ENCODE peak calls at places on chromosomes 11 and 22, in four cellular contexts. One of them, this sample, is unnamed. For H3K9me3 and H3K4me1, the result is how much of the 10 kb centered on the place peaks cover.

GRCh38 chr11:72237112-72237931 is 6.7 kb downstream of the PHOX2A start:
- DNase-seq in stomach: no peak
- DNase-seq in prostate gland: no peak
- DNase-seq in neuronal stem cell: no peak
- DNase-seq in this sample: no peak

GRCh38 chr22:38860291-38861169 is 11.5 kb downstream of the CBX6 start:
- DNase-seq in stomach: no peak
- DNase-seq in prostate gland: no peak
- DNase-seq in neuronal stem cell: no peak
- DNase-seq in this sample: no peak

GRCh38 chr11:123308077-123308476 is 113.0 kb upstream of the CLMP start:
- DNase-seq in stomach: no peak
- DNase-seq in prostate gland: no peak
- DNase-seq in neuronal stem cell: no peak
- DNase-seq in this sample: no peak

GRCh38 chr22:45838257-45838891 is 138.6 kb downstream of the WNT7B start:
- DNase-seq in stomach: no peak
- DNase-seq in prostate gland: no peak
- DNase-seq in neuronal stem cell: no peak
- DNase-seq in this sample: no peak

GRCh38 chr11:125075900-125076317 is 12.8 kb downstream of the SLC37A2 start:
- DNase-seq in stomach: no peak
- DNase-seq in prostate gland: no peak
- DNase-seq in neuronal stem cell: no peak
- DNase-seq in this sample: no peak

GRCh38 chr11:70324354-70325115 is 54.0 kb downstream of the PPFIA1 start:
- DNase-seq in stomach: no peak
- DNase-seq in prostate gland: no peak
- DNase-seq in neuronal stem cell: peak
- DNase-seq in this sample: no peak

GRCh38 chr22:29032014-29032475 is 29.6 kb downstream of the C22orf31 start:
- DNase-seq in stomach: no peak
- DNase-seq in prostate gland: no peak
- DNase-seq in neuronal stem cell: no peak
- DNase-seq in this sample: no peak

GRCh38 chr11:87437133-87437843 is 399.6 kb downstream of the TMEM135 start:
- DNase-seq in stomach: no peak
- DNase-seq in prostate gland: no peak
- DNase-seq in neuronal stem cell: no peak
- DNase-seq in this sample: no peak

GRCh38 chr11:63837027-63837688 is 1.8 kb upstream of the MARK2 start:
- DNase-seq in stomach: peak
- DNase-seq in prostate gland: peak
- DNase-seq in neuronal stem cell: peak
- DNase-seq in this sample: peak

GRCh38 chr11:118883368-118884071 is at the start of gene CXCR5:
- DNase-seq in stomach: no peak
- DNase-seq in prostate gland: no peak
- DNase-seq in neuronal stem cell: no peak
- DNase-seq in this sample: no peak

GRCh38 chr22:49756201-49756600 is 71.5 kb downstream of the BRD1 start:
- DNase-seq in stomach: peak
- DNase-seq in prostate gland: no peak
- DNase-seq in neuronal stem cell: no peak
- DNase-seq in this sample: no peak

GRCh38 chr22:29751669-29752068 is 15.1 kb downstream of the ZMAT5 start:
- DNase-seq in stomach: no peak
- DNase-seq in prostate gland: no peak
- DNase-seq in neuronal stem cell: no peak
- DNase-seq in this sample: no peak

GRCh38 chr22:32591620-32592019 is 117.0 kb downstream of the FBXO7 start:
- DNase-seq in stomach: no peak
- DNase-seq in prostate gland: no peak
- DNase-seq in neuronal stem cell: no peak
- DNase-seq in this sample: no peak

GRCh38 chr11:62665630-62666258 is 632 bp downstream of the CSKMT start:
- DNase-seq in stomach: peak
- DNase-seq in prostate gland: peak
- DNase-seq in neuronal stem cell: peak
- DNase-seq in this sample: peak

GRCh38 chr11:69995697-69996096 is 82.4 kb upstream of the ANO1 start:
- DNase-seq in stomach: no peak
- DNase-seq in prostate gland: no peak
- DNase-seq in neuronal stem cell: no peak
- DNase-seq in this sample: no peak

GRCh38 chr11:95764267-95764898 is 25.2 kb downstream of the FAM76B start:
- DNase-seq in stomach: no peak
- DNase-seq in prostate gland: no peak
- DNase-seq in neuronal stem cell: no peak
- DNase-seq in this sample: no peak

GRCh38 chr11:12133539-12134238 is 23.3 kb downstream of the MICAL2 start:
- DNase-seq in stomach: no peak
- DNase-seq in prostate gland: no peak
- DNase-seq in neuronal stem cell: no peak
- DNase-seq in this sample: no peak

GRCh38 chr11:57424802-57425564 is 1.9 kb downstream of the SLC43A3 start:
- DNase-seq in stomach: peak
- DNase-seq in prostate gland: peak
- DNase-seq in neuronal stem cell: no peak
- DNase-seq in this sample: peak

GRCh38 chr11:69010964-69011623 is 2.0 kb downstream of the MRGPRF start:
- DNase-seq in stomach: peak
- DNase-seq in prostate gland: peak
- DNase-seq in neuronal stem cell: peak
- DNase-seq in this sample: peak

GRCh38 chr11:134476435-134477021 is 64.5 kb upstream of the B3GAT1 start:
- DNase-seq in stomach: no peak
- DNase-seq in prostate gland: no peak
- DNase-seq in neuronal stem cell: peak
- DNase-seq in this sample: no peak

GRCh38 chr11:93542753-93543246 is 391 bp downstream of the SMCO4 start:
- DNase-seq in stomach: peak
- DNase-seq in prostate gland: no peak
- DNase-seq in neuronal stem cell: peak
- DNase-seq in this sample: peak

GRCh38 chr11:5123802-5124521 is 14.2 kb downstream of the OR52A5 start:
- DNase-seq in stomach: peak
- DNase-seq in prostate gland: peak
- DNase-seq in neuronal stem cell: peak
- DNase-seq in this sample: no peak

GRCh38 chr11:102981324-102981910 is 25.9 kb upstream of the MMP13 start:
- DNase-seq in stomach: no peak
- DNase-seq in prostate gland: no peak
- DNase-seq in neuronal stem cell: no peak
- DNase-seq in this sample: no peak

GRCh38 chr11:68051191-68052136 is 12.6 kb downstream of the TCIRG1 start:
- DNase-seq in stomach: no peak
- DNase-seq in prostate gland: no peak
- DNase-seq in neuronal stem cell: no peak
- DNase-seq in this sample: no peak

GRCh38 chr11:107591446-107592236 is 694 bp downstream of the ELMOD1 start:
- DNase-seq in stomach: no peak
- DNase-seq in prostate gland: no peak
- DNase-seq in neuronal stem cell: peak
- DNase-seq in this sample: no peak

GRCh38 chr11:68821670-68822069 is 20.0 kb downstream of the CPT1A start:
- DNase-seq in stomach: no peak
- DNase-seq in prostate gland: no peak
- DNase-seq in neuronal stem cell: no peak
- DNase-seq in this sample: no peak

GRCh38 chr11:14764899-14765527 is 121.4 kb downstream of the PDE3B start:
- DNase-seq in stomach: no peak
- DNase-seq in prostate gland: no peak
- DNase-seq in neuronal stem cell: no peak
- DNase-seq in this sample: no peak

DNA sequence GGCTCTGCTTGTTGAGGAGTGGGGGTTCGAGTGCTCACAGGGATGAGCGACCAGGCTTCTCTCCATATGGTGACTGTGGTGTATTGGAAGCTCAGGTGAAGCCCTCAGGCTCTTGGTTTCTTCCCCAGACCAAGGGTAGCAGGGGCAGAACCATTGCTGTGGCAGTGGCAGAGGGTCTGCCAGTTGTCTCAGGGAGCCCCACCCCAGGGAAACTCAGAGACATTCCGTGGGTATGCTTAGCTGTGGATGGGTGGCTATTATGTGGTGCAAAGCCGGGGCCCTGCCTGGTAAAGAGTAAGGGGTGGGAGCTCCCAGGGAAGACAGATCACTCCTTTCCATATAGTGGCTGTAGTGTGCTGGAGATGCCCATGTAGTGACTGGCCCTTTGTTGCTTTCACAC is 167.8 kb downstream of the DLG2 start:
- DNase-seq in stomach: no peak
- DNase-seq in prostate gland: no peak
- DNase-seq in neuronal stem cell: no peak
- DNase-seq in this sample: no peak
- H3K9me3 ChIP-seq in stomach: under half
- H3K9me3 ChIP-seq in prostate gland: under half
- H3K9me3 ChIP-seq in neuronal stem cell: under half
- H3K9me3 ChIP-seq in this sample: under half

DNA sequence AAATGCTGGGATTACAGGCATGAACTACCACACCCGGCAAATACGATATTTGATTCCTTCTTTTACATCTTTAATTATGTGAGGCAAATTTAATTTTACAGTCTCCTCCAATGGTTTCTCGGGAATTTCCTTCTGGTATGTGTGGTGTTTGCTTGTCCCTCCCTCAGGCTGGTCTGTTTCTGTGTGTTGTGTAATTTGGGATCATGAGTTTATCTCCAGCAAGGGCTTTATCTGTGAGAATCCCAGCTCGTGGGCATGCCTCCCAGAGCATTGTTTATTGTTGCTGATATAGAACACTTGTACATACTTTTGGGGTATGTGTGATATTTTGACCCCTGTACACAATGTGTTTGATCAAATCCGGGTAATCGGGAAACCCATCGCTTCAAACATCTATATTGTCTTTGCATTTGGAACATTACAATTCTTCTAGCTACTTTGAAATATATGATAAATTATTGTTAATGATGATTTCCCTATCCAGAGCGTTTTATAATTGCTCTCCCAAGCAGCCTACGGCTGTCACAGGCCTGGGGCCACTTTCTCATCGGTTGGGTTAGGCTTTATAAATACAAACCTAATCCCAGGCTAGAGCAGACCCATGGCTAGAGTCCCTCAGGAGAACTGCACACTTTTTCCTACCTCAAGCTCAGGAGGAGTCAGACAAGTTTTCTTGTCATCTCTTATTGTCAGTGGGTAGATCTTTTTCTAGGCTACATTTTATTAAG is 15.0 kb upstream of the PRR5 start:
- DNase-seq in stomach: no peak
- DNase-seq in prostate gland: no peak
- DNase-seq in neuronal stem cell: no peak
- DNase-seq in this sample: no peak
- H3K4me1 ChIP-seq in stomach: under half
- H3K4me1 ChIP-seq in prostate gland: under half
- H3K4me1 ChIP-seq in neuronal stem cell: under half
- H3K4me1 ChIP-seq in this sample: under half

GRCh38 chr11:54944211-54944610 is 237.6 kb downstream of the OR4A5 start:
- DNase-seq in stomach: no peak
- DNase-seq in prostate gland: no peak
- DNase-seq in neuronal stem cell: no peak
- DNase-seq in this sample: no peak
- H3K9me3 ChIP-seq in stomach: under half
- H3K9me3 ChIP-seq in prostate gland: under half
- H3K9me3 ChIP-seq in neuronal stem cell: under half
- H3K9me3 ChIP-seq in this sample: half or more

GRCh38 chr11:111387318-111387863 is 8.3 kb upstream of the POU2AF1 start:
- DNase-seq in stomach: peak
- DNase-seq in prostate gland: peak
- DNase-seq in neuronal stem cell: no peak
- DNase-seq in this sample: peak

GRCh38 chr11:111382451-111382850 is 3.4 kb upstream of the POU2AF1 start:
- DNase-seq in stomach: no peak
- DNase-seq in prostate gland: no peak
- DNase-seq in neuronal stem cell: no peak
- DNase-seq in this sample: no peak

GRCh38 chr11:111388431-111388830 is 9.4 kb upstream of the POU2AF1 start:
- DNase-seq in stomach: no peak
- DNase-seq in prostate gland: no peak
- DNase-seq in neuronal stem cell: no peak
- DNase-seq in this sample: no peak

GRCh38 chr11:111386611-111387150 is 7.6 kb upstream of the POU2AF1 start:
- DNase-seq in stomach: no peak
- DNase-seq in prostate gland: no peak
- DNase-seq in neuronal stem cell: no peak
- DNase-seq in this sample: no peak

DNA sequence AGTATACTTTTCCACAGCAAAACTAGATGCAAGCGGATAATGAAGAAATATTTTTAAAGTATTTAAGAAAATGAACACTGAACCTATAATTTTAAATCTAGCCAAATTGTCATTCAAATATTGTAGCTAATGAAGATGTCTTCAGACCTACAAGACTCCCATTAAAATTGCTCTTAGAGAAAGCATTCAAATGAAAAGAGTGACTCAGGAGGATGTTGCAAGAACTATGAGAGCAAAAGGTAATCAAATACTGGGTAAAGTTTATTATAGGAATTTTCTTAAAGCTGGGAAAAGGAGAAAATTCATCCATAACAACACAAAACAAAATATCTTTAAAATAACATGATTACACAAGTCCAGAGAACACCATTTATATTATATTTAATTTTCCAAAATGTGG is 5.4 kb upstream of the POU2AF1 start:
- DNase-seq in stomach: no peak
- DNase-seq in prostate gland: no peak
- DNase-seq in neuronal stem cell: no peak
- DNase-seq in this sample: no peak
- H3K4me1 ChIP-seq in stomach: under half
- H3K4me1 ChIP-seq in prostate gland: under half
- H3K4me1 ChIP-seq in neuronal stem cell: under half
- H3K4me1 ChIP-seq in this sample: under half

DNA sequence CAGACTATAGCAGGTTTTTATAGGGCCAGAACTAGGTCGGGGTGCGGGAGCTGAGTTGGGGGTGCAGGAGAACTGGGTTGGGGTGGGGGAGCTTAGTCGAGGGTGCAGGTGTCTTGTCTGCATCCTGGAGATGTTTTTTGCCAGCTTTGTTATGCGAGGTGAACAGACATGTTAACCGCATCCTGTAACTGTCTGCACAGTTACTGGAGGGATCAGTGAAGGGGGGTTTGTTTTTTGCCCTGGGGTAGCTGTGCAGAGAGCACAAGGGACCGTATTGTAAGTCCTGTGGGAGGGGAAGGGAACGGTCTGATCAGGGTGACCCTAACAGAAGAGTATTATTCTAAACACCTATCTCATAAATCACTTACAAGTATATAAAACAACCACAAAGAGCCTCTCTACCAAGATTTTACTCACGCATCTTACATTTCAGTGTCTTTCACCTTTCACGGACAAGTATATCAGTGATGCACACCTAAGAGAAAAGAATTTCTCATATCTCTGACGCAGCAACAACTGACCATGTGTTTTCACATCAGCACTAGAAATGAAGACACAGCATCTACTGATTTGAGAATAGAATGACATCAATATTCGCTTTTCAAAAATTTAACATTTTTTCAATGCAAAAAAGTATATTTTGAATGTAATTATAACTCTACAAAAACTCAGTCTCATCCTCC is 20.8 kb downstream of the ZNF195 start:
- DNase-seq in stomach: no peak
- DNase-seq in prostate gland: no peak
- DNase-seq in neuronal stem cell: no peak
- DNase-seq in this sample: no peak
- H3K9me3 ChIP-seq in stomach: under half
- H3K9me3 ChIP-seq in prostate gland: under half
- H3K9me3 ChIP-seq in neuronal stem cell: under half
- H3K9me3 ChIP-seq in this sample: half or more

GRCh38 chr22:27309713-27310112 is 491.8 kb downstream of the MN1 start:
- DNase-seq in stomach: no peak
- DNase-seq in prostate gland: no peak
- DNase-seq in neuronal stem cell: no peak
- DNase-seq in this sample: no peak
- H3K4me1 ChIP-seq in stomach: under half
- H3K4me1 ChIP-seq in prostate gland: under half
- H3K4me1 ChIP-seq in neuronal stem cell: under half
- H3K4me1 ChIP-seq in this sample: under half